ENCODE peak calls at places on chromosomes 12 and 14, in five cellular contexts. One of them, this sample, is unnamed.

GRCh38 chr14:50619569-50620141 is 48.5 kb downstream of the SAV1 start:
- DNase-seq in EL: peak; percentile 48
- DNase-seq in C1 segment of cervical spinal cord: no peak
- DNase-seq in activated T-helper 1 cell treated with anti-CD3 and anti-CD28 coated beads, Interleukin-12 subunit alpha, Interleukin-12 subunit beta, Interleukin-2, Interleukin-4 antibody, amounts not matched to agents 30 ng/mL and 10 ng/mL and 1 ng/mL, durations not matched to agents 14 hours and 24 hours and 36 hours: no peak
- DNase-seq in WTC11: no peak
- DNase-seq in this sample: no peak

GRCh38 chr12:24045816-24046257 is 96.4 kb upstream of the SOX5 start:
- DNase-seq in EL: peak; percentile 1
- DNase-seq in C1 segment of cervical spinal cord: no peak
- DNase-seq in activated T-helper 1 cell treated with anti-CD3 and anti-CD28 coated beads, Interleukin-12 subunit alpha, Interleukin-12 subunit beta, Interleukin-2, Interleukin-4 antibody, amounts not matched to agents 30 ng/mL and 10 ng/mL and 1 ng/mL, durations not matched to agents 14 hours and 24 hours and 36 hours: no peak
- DNase-seq in WTC11: no peak
- DNase-seq in this sample: no peak

GRCh38 chr14:56846970-56847928 is 37.0 kb upstream of the OTX2 start:
- DNase-seq in EL: no peak
- DNase-seq in C1 segment of cervical spinal cord: no peak
- DNase-seq in activated T-helper 1 cell treated with anti-CD3 and anti-CD28 coated beads, Interleukin-12 subunit alpha, Interleukin-12 subunit beta, Interleukin-2, Interleukin-4 antibody, amounts not matched to agents 30 ng/mL and 10 ng/mL and 1 ng/mL, durations not matched to agents 14 hours and 24 hours and 36 hours: no peak
- DNase-seq in WTC11: peak; percentile 66
- DNase-seq in this sample: no peak

GRCh38 chr12:75511116-75512048 is at the start of gene KRR1:
- DNase-seq in EL: peak; percentile 99
- DNase-seq in C1 segment of cervical spinal cord: peak; percentile 90
- DNase-seq in activated T-helper 1 cell treated with anti-CD3 and anti-CD28 coated beads, Interleukin-12 subunit alpha, Interleukin-12 subunit beta, Interleukin-2, Interleukin-4 antibody, amounts not matched to agents 30 ng/mL and 10 ng/mL and 1 ng/mL, durations not matched to agents 14 hours and 24 hours and 36 hours: peak; percentile 89
- DNase-seq in WTC11: peak; percentile 88
- DNase-seq in this sample: peak; percentile 88

GRCh38 chr12:109221277-109221931 is 87.7 kb downstream of the FOXN4 start:
- DNase-seq in EL: no peak
- DNase-seq in C1 segment of cervical spinal cord: no peak
- DNase-seq in activated T-helper 1 cell treated with anti-CD3 and anti-CD28 coated beads, Interleukin-12 subunit alpha, Interleukin-12 subunit beta, Interleukin-2, Interleukin-4 antibody, amounts not matched to agents 30 ng/mL and 10 ng/mL and 1 ng/mL, durations not matched to agents 14 hours and 24 hours and 36 hours: no peak
- DNase-seq in WTC11: no peak
- DNase-seq in this sample: no peak

GRCh38 chr14:25833341-25834121 is 764.3 kb downstream of the NOVA1 start:
- DNase-seq in EL: no peak
- DNase-seq in C1 segment of cervical spinal cord: peak; percentile 23
- DNase-seq in activated T-helper 1 cell treated with anti-CD3 and anti-CD28 coated beads, Interleukin-12 subunit alpha, Interleukin-12 subunit beta, Interleukin-2, Interleukin-4 antibody, amounts not matched to agents 30 ng/mL and 10 ng/mL and 1 ng/mL, durations not matched to agents 14 hours and 24 hours and 36 hours: no peak
- DNase-seq in WTC11: peak; percentile 57
- DNase-seq in this sample: peak; percentile 83

GRCh38 chr12:59780605-59781135 is 184.8 kb downstream of the SLC16A7 start:
- DNase-seq in EL: peak; percentile 48
- DNase-seq in C1 segment of cervical spinal cord: no peak
- DNase-seq in activated T-helper 1 cell treated with anti-CD3 and anti-CD28 coated beads, Interleukin-12 subunit alpha, Interleukin-12 subunit beta, Interleukin-2, Interleukin-4 antibody, amounts not matched to agents 30 ng/mL and 10 ng/mL and 1 ng/mL, durations not matched to agents 14 hours and 24 hours and 36 hours: no peak
- DNase-seq in WTC11: no peak
- DNase-seq in this sample: no peak

GRCh38 chr14:104009297-104009696 is 67.0 kb upstream of the RD3L start:
- DNase-seq in EL: peak; percentile 13
- DNase-seq in C1 segment of cervical spinal cord: no peak
- DNase-seq in activated T-helper 1 cell treated with anti-CD3 and anti-CD28 coated beads, Interleukin-12 subunit alpha, Interleukin-12 subunit beta, Interleukin-2, Interleukin-4 antibody, amounts not matched to agents 30 ng/mL and 10 ng/mL and 1 ng/mL, durations not matched to agents 14 hours and 24 hours and 36 hours: no peak
- DNase-seq in WTC11: no peak
- DNase-seq in this sample: no peak

GRCh38 chr12:38585090-38585489 is 268.5 kb downstream of the ALG10B start:
- DNase-seq in EL: no peak
- DNase-seq in C1 segment of cervical spinal cord: no peak
- DNase-seq in activated T-helper 1 cell treated with anti-CD3 and anti-CD28 coated beads, Interleukin-12 subunit alpha, Interleukin-12 subunit beta, Interleukin-2, Interleukin-4 antibody, amounts not matched to agents 30 ng/mL and 10 ng/mL and 1 ng/mL, durations not matched to agents 14 hours and 24 hours and 36 hours: no peak
- DNase-seq in WTC11: no peak
- DNase-seq in this sample: no peak

GRCh38 chr14:99562848-99563748 is 40.9 kb downstream of the CCDC85C start:
- DNase-seq in EL: no peak
- DNase-seq in C1 segment of cervical spinal cord: peak; percentile 74
- DNase-seq in activated T-helper 1 cell treated with anti-CD3 and anti-CD28 coated beads, Interleukin-12 subunit alpha, Interleukin-12 subunit beta, Interleukin-2, Interleukin-4 antibody, amounts not matched to agents 30 ng/mL and 10 ng/mL and 1 ng/mL, durations not matched to agents 14 hours and 24 hours and 36 hours: no peak
- DNase-seq in WTC11: peak; percentile 92
- DNase-seq in this sample: peak; percentile 77

GRCh38 chr14:95507174-95507573 is 9.3 kb downstream of the SYNE3 start:
- DNase-seq in EL: peak; percentile 98
- DNase-seq in C1 segment of cervical spinal cord: peak; percentile 34
- DNase-seq in activated T-helper 1 cell treated with anti-CD3 and anti-CD28 coated beads, Interleukin-12 subunit alpha, Interleukin-12 subunit beta, Interleukin-2, Interleukin-4 antibody, amounts not matched to agents 30 ng/mL and 10 ng/mL and 1 ng/mL, durations not matched to agents 14 hours and 24 hours and 36 hours: no peak
- DNase-seq in WTC11: no peak
- DNase-seq in this sample: no peak

GRCh38 chr14:100671906-100672305 is 54.8 kb upstream of the DLK1 start:
- DNase-seq in EL: no peak
- DNase-seq in C1 segment of cervical spinal cord: no peak
- DNase-seq in activated T-helper 1 cell treated with anti-CD3 and anti-CD28 coated beads, Interleukin-12 subunit alpha, Interleukin-12 subunit beta, Interleukin-2, Interleukin-4 antibody, amounts not matched to agents 30 ng/mL and 10 ng/mL and 1 ng/mL, durations not matched to agents 14 hours and 24 hours and 36 hours: no peak
- DNase-seq in WTC11: no peak
- DNase-seq in this sample: no peak

GRCh38 chr14:100436745-100437406 is 113.7 kb downstream of the SLC25A47 start:
- DNase-seq in EL: no peak
- DNase-seq in C1 segment of cervical spinal cord: no peak
- DNase-seq in activated T-helper 1 cell treated with anti-CD3 and anti-CD28 coated beads, Interleukin-12 subunit alpha, Interleukin-12 subunit beta, Interleukin-2, Interleukin-4 antibody, amounts not matched to agents 30 ng/mL and 10 ng/mL and 1 ng/mL, durations not matched to agents 14 hours and 24 hours and 36 hours: no peak
- DNase-seq in WTC11: no peak
- DNase-seq in this sample: no peak

GRCh38 chr14:68506021-68506644 is 286.7 kb downstream of the ZFP36L1 start:
- DNase-seq in EL: peak; percentile 75
- DNase-seq in C1 segment of cervical spinal cord: no peak
- DNase-seq in activated T-helper 1 cell treated with anti-CD3 and anti-CD28 coated beads, Interleukin-12 subunit alpha, Interleukin-12 subunit beta, Interleukin-2, Interleukin-4 antibody, amounts not matched to agents 30 ng/mL and 10 ng/mL and 1 ng/mL, durations not matched to agents 14 hours and 24 hours and 36 hours: no peak
- DNase-seq in WTC11: no peak
- DNase-seq in this sample: no peak

GRCh38 chr14:99318091-99318958 is 46.3 kb upstream of the BCL11B start:
- DNase-seq in EL: no peak
- DNase-seq in C1 segment of cervical spinal cord: no peak
- DNase-seq in activated T-helper 1 cell treated with anti-CD3 and anti-CD28 coated beads, Interleukin-12 subunit alpha, Interleukin-12 subunit beta, Interleukin-2, Interleukin-4 antibody, amounts not matched to agents 30 ng/mL and 10 ng/mL and 1 ng/mL, durations not matched to agents 14 hours and 24 hours and 36 hours: no peak
- DNase-seq in WTC11: no peak
- DNase-seq in this sample: no peak

GRCh38 chr12:4271433-4272013 is 2.0 kb upstream of the CCND2 start:
- DNase-seq in EL: no peak
- DNase-seq in C1 segment of cervical spinal cord: peak; percentile 65
- DNase-seq in activated T-helper 1 cell treated with anti-CD3 and anti-CD28 coated beads, Interleukin-12 subunit alpha, Interleukin-12 subunit beta, Interleukin-2, Interleukin-4 antibody, amounts not matched to agents 30 ng/mL and 10 ng/mL and 1 ng/mL, durations not matched to agents 14 hours and 24 hours and 36 hours: peak; percentile 68
- DNase-seq in WTC11: no peak
- DNase-seq in this sample: no peak

GRCh38 chr14:67428501-67429031 is 16.6 kb upstream of the PLEK2 start:
- DNase-seq in EL: peak; percentile 67
- DNase-seq in C1 segment of cervical spinal cord: no peak
- DNase-seq in activated T-helper 1 cell treated with anti-CD3 and anti-CD28 coated beads, Interleukin-12 subunit alpha, Interleukin-12 subunit beta, Interleukin-2, Interleukin-4 antibody, amounts not matched to agents 30 ng/mL and 10 ng/mL and 1 ng/mL, durations not matched to agents 14 hours and 24 hours and 36 hours: no peak
- DNase-seq in WTC11: no peak
- DNase-seq in this sample: no peak

GRCh38 chr12:12323118-12323517 is 26.9 kb downstream of the MANSC1 start:
- DNase-seq in EL: no peak
- DNase-seq in C1 segment of cervical spinal cord: no peak
- DNase-seq in activated T-helper 1 cell treated with anti-CD3 and anti-CD28 coated beads, Interleukin-12 subunit alpha, Interleukin-12 subunit beta, Interleukin-2, Interleukin-4 antibody, amounts not matched to agents 30 ng/mL and 10 ng/mL and 1 ng/mL, durations not matched to agents 14 hours and 24 hours and 36 hours: no peak
- DNase-seq in WTC11: no peak
- DNase-seq in this sample: no peak

GRCh38 chr14:30876692-30877091 is 2.3 kb downstream of the COCH start:
- DNase-seq in EL: no peak
- DNase-seq in C1 segment of cervical spinal cord: no peak
- DNase-seq in activated T-helper 1 cell treated with anti-CD3 and anti-CD28 coated beads, Interleukin-12 subunit alpha, Interleukin-12 subunit beta, Interleukin-2, Interleukin-4 antibody, amounts not matched to agents 30 ng/mL and 10 ng/mL and 1 ng/mL, durations not matched to agents 14 hours and 24 hours and 36 hours: no peak
- DNase-seq in WTC11: no peak
- DNase-seq in this sample: no peak

GRCh38 chr12:29889737-29890136 is 106.0 kb upstream of the TMTC1 start:
- DNase-seq in EL: peak; percentile 5
- DNase-seq in C1 segment of cervical spinal cord: peak; percentile 3
- DNase-seq in activated T-helper 1 cell treated with anti-CD3 and anti-CD28 coated beads, Interleukin-12 subunit alpha, Interleukin-12 subunit beta, Interleukin-2, Interleukin-4 antibody, amounts not matched to agents 30 ng/mL and 10 ng/mL and 1 ng/mL, durations not matched to agents 14 hours and 24 hours and 36 hours: no peak
- DNase-seq in WTC11: peak; percentile 86
- DNase-seq in this sample: no peak

GRCh38 chr12:53999596-54000104 is 311 bp upstream of the HOXC9 start:
- DNase-seq in EL: peak; percentile 83
- DNase-seq in C1 segment of cervical spinal cord: no peak
- DNase-seq in activated T-helper 1 cell treated with anti-CD3 and anti-CD28 coated beads, Interleukin-12 subunit alpha, Interleukin-12 subunit beta, Interleukin-2, Interleukin-4 antibody, amounts not matched to agents 30 ng/mL and 10 ng/mL and 1 ng/mL, durations not matched to agents 14 hours and 24 hours and 36 hours: no peak
- DNase-seq in WTC11: no peak
- DNase-seq in this sample: no peak

GRCh38 chr12:99130808-99131538 is 485.9 kb downstream of the APAF1 start:
- DNase-seq in EL: no peak
- DNase-seq in C1 segment of cervical spinal cord: no peak
- DNase-seq in activated T-helper 1 cell treated with anti-CD3 and anti-CD28 coated beads, Interleukin-12 subunit alpha, Interleukin-12 subunit beta, Interleukin-2, Interleukin-4 antibody, amounts not matched to agents 30 ng/mL and 10 ng/mL and 1 ng/mL, durations not matched to agents 14 hours and 24 hours and 36 hours: no peak
- DNase-seq in WTC11: no peak
- DNase-seq in this sample: no peak

GRCh38 chr14:94144765-94145164 is 15.4 kb upstream of the IFI27L2 start:
- DNase-seq in EL: peak; percentile 21
- DNase-seq in C1 segment of cervical spinal cord: no peak
- DNase-seq in activated T-helper 1 cell treated with anti-CD3 and anti-CD28 coated beads, Interleukin-12 subunit alpha, Interleukin-12 subunit beta, Interleukin-2, Interleukin-4 antibody, amounts not matched to agents 30 ng/mL and 10 ng/mL and 1 ng/mL, durations not matched to agents 14 hours and 24 hours and 36 hours: no peak
- DNase-seq in WTC11: peak; percentile 27
- DNase-seq in this sample: no peak

GRCh38 chr12:32419520-32419960 is 20.2 kb downstream of the FGD4 start:
- DNase-seq in EL: no peak
- DNase-seq in C1 segment of cervical spinal cord: no peak
- DNase-seq in activated T-helper 1 cell treated with anti-CD3 and anti-CD28 coated beads, Interleukin-12 subunit alpha, Interleukin-12 subunit beta, Interleukin-2, Interleukin-4 antibody, amounts not matched to agents 30 ng/mL and 10 ng/mL and 1 ng/mL, durations not matched to agents 14 hours and 24 hours and 36 hours: no peak
- DNase-seq in WTC11: no peak
- DNase-seq in this sample: no peak

GRCh38 chr12:89995870-89996269 is 287.2 kb upstream of the ATP2B1 start:
- DNase-seq in EL: no peak
- DNase-seq in C1 segment of cervical spinal cord: no peak
- DNase-seq in activated T-helper 1 cell treated with anti-CD3 and anti-CD28 coated beads, Interleukin-12 subunit alpha, Interleukin-12 subunit beta, Interleukin-2, Interleukin-4 antibody, amounts not matched to agents 30 ng/mL and 10 ng/mL and 1 ng/mL, durations not matched to agents 14 hours and 24 hours and 36 hours: no peak
- DNase-seq in WTC11: no peak
- DNase-seq in this sample: peak; percentile 19

This sample was measured in dorsolateral prefrontal cortex.